ENCODE peak calls at places on chromosomes 3 and 15, in four cellular contexts. One of them, this sample, is unnamed.

GRCh38 chr3:38022887-38023709 is 6.3 kb downstream of the PLCD1 start:
- DNase-seq in H1: no peak
- DNase-seq in HepG2: no peak
- DNase-seq in GM12878: no peak
- DNase-seq in this sample: no peak

GRCh38 chr3:83063457-83063856 is 1302.0 kb upstream of the GBE1 start:
- DNase-seq in H1: no peak
- DNase-seq in HepG2: no peak
- DNase-seq in GM12878: no peak
- DNase-seq in this sample: no peak

GRCh38 chr3:105459566-105460290 is 93.0 kb downstream of the ALCAM start:
- DNase-seq in H1: no peak
- DNase-seq in HepG2: no peak
- DNase-seq in GM12878: no peak
- DNase-seq in this sample: no peak

GRCh38 chr15:48682949-48683651 is 37.6 kb upstream of the FBN1 start:
- DNase-seq in H1: no peak
- DNase-seq in HepG2: peak
- DNase-seq in GM12878: no peak
- DNase-seq in this sample: no peak

GRCh38 chr15:57949374-57949938 is 116.1 kb downstream of the ALDH1A2 start:
- DNase-seq in H1: no peak
- DNase-seq in HepG2: no peak
- DNase-seq in GM12878: no peak
- DNase-seq in this sample: no peak

GRCh38 chr15:62462268-62462667 is 297.2 kb upstream of the C2CD4B start:
- DNase-seq in H1: no peak
- DNase-seq in HepG2: no peak
- DNase-seq in GM12878: no peak
- DNase-seq in this sample: no peak

GRCh38 chr15:67836477-67836876 is 3.4 kb downstream of the RNU6-1 start:
- DNase-seq in H1: no peak
- DNase-seq in HepG2: no peak
- DNase-seq in GM12878: no peak
- DNase-seq in this sample: no peak

GRCh38 chr15:68550498-68551295 is 28.1 kb upstream of the CORO2B start:
- DNase-seq in H1: peak
- DNase-seq in HepG2: peak
- DNase-seq in GM12878: no peak
- DNase-seq in this sample: no peak

GRCh38 chr3:63343674-63344073 is 65.6 kb downstream of the SYNPR start:
- DNase-seq in H1: peak
- DNase-seq in HepG2: peak
- DNase-seq in GM12878: peak
- DNase-seq in this sample: peak

GRCh38 chr15:64205202-64205601 is 42.4 kb upstream of the PPIB start:
- DNase-seq in H1: no peak
- DNase-seq in HepG2: no peak
- DNase-seq in GM12878: no peak
- DNase-seq in this sample: no peak

GRCh38 chr3:101995371-101996046 is 146.2 kb downstream of the NFKBIZ start:
- DNase-seq in H1: no peak
- DNase-seq in HepG2: no peak
- DNase-seq in GM12878: no peak
- DNase-seq in this sample: no peak

GRCh38 chr15:46413799-46414198 is 779.0 kb downstream of the SQOR start:
- DNase-seq in H1: no peak
- DNase-seq in HepG2: no peak
- DNase-seq in GM12878: no peak
- DNase-seq in this sample: no peak

GRCh38 chr15:69014454-69014853 is at the start of gene NOX5:
- DNase-seq in H1: no peak
- DNase-seq in HepG2: no peak
- DNase-seq in GM12878: no peak
- DNase-seq in this sample: no peak

GRCh38 chr3:167653750-167654149 is at the start of gene WDR49:
- DNase-seq in H1: peak
- DNase-seq in HepG2: no peak
- DNase-seq in GM12878: no peak
- DNase-seq in this sample: peak

GRCh38 chr3:183213415-183213814 is 39.6 kb upstream of the B3GNT5 start:
- DNase-seq in H1: no peak
- DNase-seq in HepG2: no peak
- DNase-seq in GM12878: no peak
- DNase-seq in this sample: no peak

GRCh38 chr3:4524423-4524769 is 31.2 kb downstream of the ITPR1 start:
- DNase-seq in H1: no peak
- DNase-seq in HepG2: peak
- DNase-seq in GM12878: no peak
- DNase-seq in this sample: no peak
- TF ChIP-seq GABPA in H1: no peak
- TF ChIP-seq GABPA in HepG2: no peak
- TF ChIP-seq GABPA in GM12878: no peak
- TF ChIP-seq GABPA in this sample: no peak

GRCh38 chr15:42735382-42736165 is 1.4 kb downstream of the CDAN1 start:
- DNase-seq in H1: no peak
- DNase-seq in HepG2: no peak
- DNase-seq in GM12878: no peak
- DNase-seq in this sample: no peak

GRCh38 chr15:42734076-42734672 is 2.8 kb downstream of the CDAN1 start:
- DNase-seq in H1: no peak
- DNase-seq in HepG2: no peak
- DNase-seq in GM12878: no peak
- DNase-seq in this sample: no peak

GRCh38 chr15:42737529-42738328 is 801 bp upstream of the CDAN1 start:
- DNase-seq in H1: no peak
- DNase-seq in HepG2: peak
- DNase-seq in GM12878: no peak
- DNase-seq in this sample: no peak

GRCh38 chr15:42736178-42736792 is 643 bp downstream of the CDAN1 start:
- DNase-seq in H1: no peak
- DNase-seq in HepG2: no peak
- DNase-seq in GM12878: no peak
- DNase-seq in this sample: no peak

GRCh38 chr15:42736793-42737528 is at the start of gene CDAN1:
- DNase-seq in H1: peak
- DNase-seq in HepG2: peak
- DNase-seq in GM12878: no peak
- DNase-seq in this sample: peak
- TF ChIP-seq CTCF in H1: no peak
- TF ChIP-seq CTCF in HepG2: no peak
- TF ChIP-seq CTCF in GM12878: no peak
- TF ChIP-seq CTCF in this sample: no peak

GRCh38 chr3:189590223-189590622 is 41.0 kb upstream of the TP63 start:
- DNase-seq in H1: no peak
- DNase-seq in HepG2: no peak
- DNase-seq in GM12878: no peak
- DNase-seq in this sample: no peak
- TF ChIP-seq GABPA in H1: no peak
- TF ChIP-seq GABPA in HepG2: no peak
- TF ChIP-seq GABPA in GM12878: no peak
- TF ChIP-seq GABPA in this sample: no peak

DNA sequence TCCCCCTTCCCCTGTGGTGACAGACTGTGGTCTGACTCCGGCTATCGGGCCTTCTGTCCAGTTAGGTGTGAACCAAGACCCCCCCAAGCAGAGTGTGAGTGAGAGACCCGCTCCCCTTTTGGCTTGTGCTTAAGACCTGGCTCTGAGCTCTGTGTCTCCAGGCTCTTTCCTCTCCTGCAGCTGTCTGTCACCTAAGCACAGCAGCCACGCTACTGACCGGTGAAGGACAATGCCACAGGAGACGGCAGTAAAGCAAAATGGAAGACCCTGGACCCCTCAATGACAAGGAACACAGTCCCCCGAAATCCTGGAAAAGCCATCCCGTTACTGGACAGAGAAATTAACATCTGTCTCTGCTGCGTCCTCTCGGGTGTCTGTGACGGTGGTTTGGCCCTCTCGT is 53.8 kb downstream of the CHSY1 start:
- DNase-seq in H1: no peak
- DNase-seq in HepG2: no peak
- DNase-seq in GM12878: no peak
- DNase-seq in this sample: no peak
- TF ChIP-seq CTCF in H1: no peak
- TF ChIP-seq CTCF in HepG2: no peak
- TF ChIP-seq CTCF in GM12878: no peak
- TF ChIP-seq CTCF in this sample: no peak

GRCh38 chr3:195911946-195912270 is 3.6 kb upstream of the TNK2 start:
- DNase-seq in H1: no peak
- DNase-seq in HepG2: no peak
- DNase-seq in GM12878: no peak
- DNase-seq in this sample: no peak

GRCh38 chr3:195913382-195913781 is 5.0 kb upstream of the TNK2 start:
- DNase-seq in H1: no peak
- DNase-seq in HepG2: no peak
- DNase-seq in GM12878: no peak
- DNase-seq in this sample: no peak

GRCh38 chr3:195916291-195916690 is 7.9 kb upstream of the TNK2 start:
- DNase-seq in H1: no peak
- DNase-seq in HepG2: no peak
- DNase-seq in GM12878: no peak
- DNase-seq in this sample: no peak

GRCh38 chr3:195916991-195917390 is 8.6 kb upstream of the TNK2 start:
- DNase-seq in H1: no peak
- DNase-seq in HepG2: no peak
- DNase-seq in GM12878: no peak
- DNase-seq in this sample: no peak

DNA sequence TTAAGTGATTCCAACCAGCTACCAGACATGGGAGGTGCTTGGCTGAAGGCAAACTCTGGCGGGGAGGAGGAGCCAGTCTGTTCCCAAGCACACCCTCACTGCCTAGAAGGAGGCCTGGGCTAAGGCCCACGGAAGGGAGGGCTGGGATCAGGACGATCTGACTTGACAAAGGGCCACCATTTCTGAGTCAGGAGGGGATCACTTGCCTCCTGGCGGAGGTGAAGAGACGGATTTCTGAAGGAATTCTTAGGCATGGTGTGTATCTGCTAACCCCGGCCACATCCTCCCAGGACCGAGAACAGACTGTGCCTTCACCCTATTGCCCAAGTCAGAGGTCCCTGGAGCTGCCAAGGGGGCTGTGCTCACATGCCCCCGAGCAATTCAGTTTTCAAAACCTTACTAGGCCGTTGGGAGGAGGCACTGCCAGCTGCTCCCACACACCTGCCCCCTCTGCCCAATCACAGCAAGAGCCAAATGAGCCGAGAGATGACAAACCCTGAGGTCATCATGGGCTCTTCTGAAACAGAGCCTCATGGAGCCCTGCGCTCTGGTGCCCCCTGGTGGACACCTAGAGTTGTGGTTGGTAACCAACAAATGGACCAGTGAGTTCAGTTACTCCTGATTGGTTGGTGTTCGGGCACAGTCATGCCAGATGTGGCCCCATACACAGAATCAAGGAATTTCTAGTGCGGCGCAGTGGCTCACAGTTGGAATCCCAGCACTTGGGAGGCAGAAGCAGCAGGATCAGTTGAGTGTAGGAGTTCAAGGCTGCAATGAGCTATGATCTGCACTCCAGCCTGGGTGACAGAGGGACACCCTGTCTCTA is 6.5 kb upstream of the TNK2 start:
- DNase-seq in H1: peak
- DNase-seq in HepG2: peak
- DNase-seq in GM12878: peak
- DNase-seq in this sample: peak
- TF ChIP-seq GABPA in H1: no peak
- TF ChIP-seq GABPA in HepG2: no peak
- TF ChIP-seq GABPA in GM12878: no peak
- TF ChIP-seq GABPA in this sample: no peak

GRCh38 chr3:169931747-169932520 is 20.6 kb downstream of the SAMD7 start:
- DNase-seq in H1: no peak
- DNase-seq in HepG2: no peak
- DNase-seq in GM12878: peak
- DNase-seq in this sample: no peak

GRCh38 chr3:169929830-169930519 is 18.6 kb downstream of the SAMD7 start:
- DNase-seq in H1: no peak
- DNase-seq in HepG2: no peak
- DNase-seq in GM12878: no peak
- DNase-seq in this sample: peak
- TF ChIP-seq CTCF in H1: no peak
- TF ChIP-seq CTCF in HepG2: peak
- TF ChIP-seq CTCF in GM12878: peak
- TF ChIP-seq CTCF in this sample: no peak

GRCh38 chr3:73625124-73625665 is 454 bp upstream of the PDZRN3 start:
- DNase-seq in H1: peak
- DNase-seq in HepG2: no peak
- DNase-seq in GM12878: no peak
- DNase-seq in this sample: no peak
- TF ChIP-seq GABPA in H1: no peak
- TF ChIP-seq GABPA in HepG2: no peak
- TF ChIP-seq GABPA in GM12878: no peak
- TF ChIP-seq GABPA in this sample: no peak